ENCODE peak calls at places on chromosomes 3 and 15, in seven cellular contexts. K is psoas muscle, A is upper lobe of right lung, R is A673, V is aorta, L is stomach, Y is right lobe of liver. C is an unnamed sample.

GRCh38 chr15:96115642-96116041 is 214.9 kb upstream of the NR2F2 start:
- DNase-seq in K (no peak), A (no peak), R (no peak), V (no peak), L (no peak), Y (no peak), C (no peak)

GRCh38 chr3:23805228-23805880 is 401 bp upstream of the UBE2E1 start:
- DNase-seq in K (no peak), A (no peak), R (no peak), V (no peak), L (no peak), Y (no peak), C (no peak)

GRCh38 chr3:54557538-54558419 is 370.1 kb downstream of the LRTM1 start:
- DNase-seq in K (no peak), A (no peak), R (peak; percentile 63), V (no peak), L (no peak), Y (no peak), C (no peak)

GRCh38 chr15:99232740-99233139 is 16.6 kb downstream of the TTC23 start:
- DNase-seq in K (no peak), A (no peak), R (no peak), V (no peak), L (no peak), Y (no peak), C (no peak)

GRCh38 chr15:74725845-74726773 is 781 bp upstream of the CYP1A1 start:
- DNase-seq in K (peak; percentile 70), A (peak; percentile 80), R (peak; percentile 20), V (peak; percentile 85), L (peak; percentile 52), Y (peak; percentile 92), C (peak; percentile 56)

GRCh38 chr3:105327662-105328337 is 38.9 kb upstream of the ALCAM start:
- DNase-seq in K (no peak), A (no peak), R (no peak), V (no peak), L (no peak), Y (no peak), C (no peak)

GRCh38 chr3:159620873-159621272 is 367.8 kb upstream of the IL12A start:
- DNase-seq in K (no peak), A (no peak), R (no peak), V (no peak), L (no peak), Y (no peak), C (no peak)

GRCh38 chr3:20669184-20669583 is 483.2 kb upstream of the SGO1 start:
- DNase-seq in K (no peak), A (no peak), R (no peak), V (no peak), L (no peak), Y (no peak), C (no peak)

GRCh38 chr3:157063926-157064325 is 96.0 kb downstream of the CCNL1 start:
- DNase-seq in K (no peak), A (no peak), R (peak; percentile 73), V (no peak), L (no peak), Y (no peak), C (no peak)

GRCh38 chr15:35932541-35932940 is 386.6 kb upstream of the DPH6 start:
- DNase-seq in K (no peak), A (no peak), R (no peak), V (no peak), L (no peak), Y (no peak), C (no peak)

GRCh38 chr3:55085231-55085630 is 157.4 kb upstream of the LRTM1 start:
- DNase-seq in K (no peak), A (no peak), R (no peak), V (no peak), L (no peak), Y (no peak), C (no peak)

GRCh38 chr3:175651716-175652115 is 792.6 kb downstream of the NAALADL2 start:
- DNase-seq in K (no peak), A (no peak), R (no peak), V (no peak), L (no peak), Y (no peak), C (no peak)

GRCh38 chr3:150412599-150413069 is 4.5 kb downstream of the TSC22D2 start:
- DNase-seq in K (no peak), A (no peak), R (no peak), V (no peak), L (no peak), Y (no peak), C (no peak)

GRCh38 chr3:182794455-182794773 is 1.1 kb downstream of the ATP11B start:
- DNase-seq in K (no peak), A (no peak), R (no peak), V (no peak), L (no peak), Y (no peak), C (no peak)

GRCh38 chr3:187750513-187751123 is 5.3 kb upstream of the BCL6 start:
- DNase-seq in K (peak; percentile 69), A (no peak), R (no peak), V (no peak), L (peak; percentile 40), Y (peak; percentile 63), C (no peak)

GRCh38 chr3:3038201-3038991 is 71.8 kb downstream of the IL5RA start:
- DNase-seq in K (no peak), A (no peak), R (no peak), V (no peak), L (no peak), Y (no peak), C (no peak)

GRCh38 chr3:123728014-123728413 is 143.2 kb upstream of the HACD2 start:
- DNase-seq in K (no peak), A (no peak), R (no peak), V (no peak), L (no peak), Y (no peak), C (no peak)

GRCh38 chr15:48463366-48463880 is 132.2 kb downstream of the DUT start:
- DNase-seq in K (no peak), A (no peak), R (no peak), V (no peak), L (no peak), Y (no peak), C (no peak)

GRCh38 chr3:79306939-79307590 is 460.7 kb downstream of the ROBO1 start:
- DNase-seq in K (no peak), A (no peak), R (no peak), V (no peak), L (no peak), Y (no peak), C (no peak)

GRCh38 chr3:72095521-72095920 is 310.6 kb upstream of the PROK2 start:
- DNase-seq in K (no peak), A (no peak), R (peak; percentile 35), V (no peak), L (no peak), Y (no peak), C (no peak)

GRCh38 chr3:172987268-172987667 is 153.8 kb downstream of the SPATA16 start:
- DNase-seq in K (no peak), A (no peak), R (peak; percentile 47), V (no peak), L (no peak), Y (no peak), C (peak; percentile 28)
- H3K4me3 ChIP-seq in K (no peak overlapping the region), A (no peak overlapping the region), R (no peak overlapping the region), V (no peak overlapping the region), L (no peak overlapping the region), Y (no peak overlapping the region), C (no peak overlapping the region)

GRCh38 chr15:90483012-90483307 is 46.8 kb upstream of the CRTC3 start:
- DNase-seq in K (no peak), A (no peak), R (no peak), V (no peak), L (no peak), Y (no peak), C (no peak)
- H3K36me3 ChIP-seq in K (peaks cover 28% of the 10 kb centered on the region), A (peaks cover 93% of the 10 kb centered on the region), R (peaks cover 56% of the 10 kb centered on the region), V (no peaks in the 10 kb centered on the region), L (peaks cover 100% of the 10 kb centered on the region), Y (peaks cover 16% of the 10 kb centered on the region), C (peaks cover 49% of the 10 kb centered on the region)

GRCh38 chr3:162971715-162972114 is 1475.1 kb downstream of the OTOL1 start:
- DNase-seq in K (no peak), A (no peak), R (no peak), V (no peak), L (no peak), Y (no peak), C (no peak)

GRCh38 chr3:162973518-162973917 is 1476.9 kb downstream of the OTOL1 start:
- DNase-seq in K (no peak), A (no peak), R (no peak), V (no peak), L (no peak), Y (no peak), C (no peak)

GRCh38 chr3:162970292-162970691 is 1473.7 kb downstream of the OTOL1 start:
- DNase-seq in K (no peak), A (no peak), R (no peak), V (no peak), L (no peak), Y (no peak), C (no peak)
- H3K4me3 ChIP-seq in K (no peak overlapping the region), A (no peak overlapping the region), R (no peak overlapping the region), V (no peak overlapping the region), L (no peak overlapping the region), Y (no peak overlapping the region), C (no peak overlapping the region)

GRCh38 chr3:9165441-9165840 is 84.0 kb downstream of the SRGAP3 start:
- DNase-seq in K (no peak), A (no peak), R (no peak), V (no peak), L (no peak), Y (no peak), C (no peak)
- H3K36me3 ChIP-seq in K (no peaks in the 10 kb centered on the region), A (no peaks in the 10 kb centered on the region), R (no peaks in the 10 kb centered on the region), V (no peaks in the 10 kb centered on the region), L (no peaks in the 10 kb centered on the region), Y (no peaks in the 10 kb centered on the region), C (no peaks in the 10 kb centered on the region)

GRCh38 chr3:179147571-179148445 is at the start of gene PIK3CA:
- DNase-seq in K (peak; percentile 96), A (peak; percentile 94), R (peak; percentile 99), V (peak; percentile 96), L (peak; percentile 94), Y (peak; percentile 97), C (peak; percentile 95)
- H3K4me3 ChIP-seq in K (peak within 1 kb of the TSS; percentile 96), A (peak within 1 kb of the TSS; percentile 94), R (peak within 1 kb of the TSS; percentile 73), V (peak within 1 kb of the TSS; percentile 100), L (peak within 1 kb of the TSS; percentile 85), Y (peak within 1 kb of the TSS; percentile 90), C (peak within 1 kb of the TSS; percentile 67)

DNA sequence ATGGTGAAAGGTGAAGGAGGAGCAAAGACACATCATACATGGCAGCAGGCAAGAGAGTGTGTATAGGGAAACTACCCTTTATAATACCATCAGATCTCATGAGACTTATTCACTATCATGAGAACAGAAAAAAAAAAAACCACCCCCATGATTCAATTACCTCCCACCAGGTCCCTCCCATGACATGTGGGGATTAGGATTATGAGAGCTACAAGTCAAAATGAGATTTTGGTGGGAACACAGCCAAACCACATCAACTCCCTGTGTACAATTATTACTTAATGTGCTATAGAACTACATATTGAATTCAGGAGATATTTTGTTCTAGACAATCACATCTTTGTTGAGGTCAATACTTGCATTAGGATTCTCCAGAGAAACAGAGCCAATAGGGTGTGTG is 313.4 kb downstream of the CNTN6 start:
- DNase-seq in K (no peak), A (no peak), R (no peak), V (no peak), L (no peak), Y (no peak), C (no peak)
- H3K36me3 ChIP-seq in K (no peaks in the 10 kb centered on the region), A (no peaks in the 10 kb centered on the region), R (no peaks in the 10 kb centered on the region), V (no peaks in the 10 kb centered on the region), L (no peaks in the 10 kb centered on the region), Y (no peaks in the 10 kb centered on the region), C (no peaks in the 10 kb centered on the region)

C was measured in WERI-Rb-1.